ENCODE peak calls at places on chromosomes 1 and 21, in six cellular contexts. O is HFF-Myc, J is astrocyte of the spinal cord, W is PC-3, F is GM10248, U is AG09319. M is an unnamed sample.

GRCh38 chr1:66085600-66085999 is 292.9 kb downstream of the PDE4B start:
- DNase-seq in O (no peak), J (no peak), W (no peak), F (no peak), U (no peak), M (no peak)

GRCh38 chr1:38061883-38062328 is 15.3 kb upstream of the POU3F1 start:
- DNase-seq in O (no peak), J (no peak), W (no peak), F (peak), U (no peak), M (peak)

GRCh38 chr1:221335161-221336101 is 406.5 kb downstream of the DUSP10 start:
- DNase-seq in O (peak), J (peak), W (peak), F (no peak), U (peak), M (no peak)

GRCh38 chr1:78229344-78229743 is 183.6 kb downstream of the GIPC2 start:
- DNase-seq in O (peak), J (peak), W (peak), F (no peak), U (peak), M (no peak)

GRCh38 chr1:206482611-206483010 is 12.3 kb downstream of the IKBKE start:
- DNase-seq in O (no peak), J (no peak), W (no peak), F (no peak), U (no peak), M (no peak)

GRCh38 chr21:46569071-46569470 is 35.8 kb downstream of the S100B start:
- DNase-seq in O (no peak), J (no peak), W (no peak), F (no peak), U (no peak), M (no peak)

GRCh38 chr1:41045740-41046139 is 24.2 kb upstream of the SLFNL1 start:
- DNase-seq in O (no peak), J (peak), W (peak), F (no peak), U (peak), M (no peak)

GRCh38 chr1:9294910-9295636 is 2.4 kb downstream of the SPSB1 start:
- DNase-seq in O (no peak), J (peak), W (peak), F (peak), U (peak), M (peak)

GRCh38 chr1:112509005-112509659 is 367 bp downstream of the WNT2B start:
- DNase-seq in O (no peak), J (no peak), W (no peak), F (no peak), U (no peak), M (peak)

GRCh38 chr1:27658951-27659496 is 13.0 kb downstream of the IFI6 start:
- DNase-seq in O (no peak), J (peak), W (peak), F (peak), U (no peak), M (peak)

GRCh38 chr1:218350909-218351616 is 5.9 kb downstream of the TGFB2 start:
- DNase-seq in O (no peak), J (peak), W (peak), F (no peak), U (no peak), M (no peak)

GRCh38 chr1:233843523-233844204 is 60.8 kb upstream of the SLC35F3 start:
- DNase-seq in O (no peak), J (peak), W (peak), F (no peak), U (no peak), M (no peak)

GRCh38 chr21:36796070-36796469 is 97.2 kb downstream of the SIM2 start:
- DNase-seq in O (no peak), J (no peak), W (no peak), F (no peak), U (no peak), M (no peak)

GRCh38 chr1:118993712-118994049 is 5.5 kb upstream of the TBX15 start:
- DNase-seq in O (no peak), J (no peak), W (no peak), F (no peak), U (no peak), M (no peak)

GRCh38 chr1:235266325-235266724 is 61.7 kb downstream of the ARID4B start:
- DNase-seq in O (no peak), J (peak), W (no peak), F (no peak), U (no peak), M (no peak)

GRCh38 chr21:45323487-45324380 is 36.0 kb upstream of the POFUT2 start:
- DNase-seq in O (no peak), J (no peak), W (no peak), F (no peak), U (no peak), M (no peak)

GRCh38 chr1:14723401-14723800 is 124.9 kb downstream of the KAZN start:
- DNase-seq in O (no peak), J (no peak), W (no peak), F (no peak), U (no peak), M (no peak)

GRCh38 chr21:43767980-43768867 is 7.9 kb downstream of the CSTB start:
- DNase-seq in O (peak), J (peak), W (peak), F (no peak), U (no peak), M (no peak)

GRCh38 chr1:204573563-204573925 is 57.3 kb downstream of the MDM4 start:
- DNase-seq in O (no peak), J (no peak), W (peak), F (no peak), U (no peak), M (no peak)

GRCh38 chr21:22516230-22516629 is 1518.0 kb downstream of the NCAM2 start:
- DNase-seq in O (no peak), J (no peak), W (no peak), F (no peak), U (no peak), M (no peak)

GRCh38 chr1:43315481-43315880 is 14.7 kb downstream of the TIE1 start:
- DNase-seq in O (no peak), J (no peak), W (no peak), F (no peak), U (no peak), M (no peak)

GRCh38 chr1:94236021-94236491 is 1.3 kb downstream of the ARHGAP29 start:
- DNase-seq in O (no peak), J (peak), W (peak), F (no peak), U (no peak), M (no peak)

GRCh38 chr1:94237291-94238226 is at the start of gene ARHGAP29:
- DNase-seq in O (no peak), J (peak), W (peak), F (peak), U (peak), M (peak)

GRCh38 chr1:94235189-94236020 is 2.0 kb downstream of the ARHGAP29 start:
- DNase-seq in O (no peak), J (peak), W (peak), F (no peak), U (no peak), M (no peak)

GRCh38 chr1:94234615-94235014 is 2.8 kb downstream of the ARHGAP29 start:
- DNase-seq in O (no peak), J (no peak), W (no peak), F (no peak), U (no peak), M (no peak)

DNA sequence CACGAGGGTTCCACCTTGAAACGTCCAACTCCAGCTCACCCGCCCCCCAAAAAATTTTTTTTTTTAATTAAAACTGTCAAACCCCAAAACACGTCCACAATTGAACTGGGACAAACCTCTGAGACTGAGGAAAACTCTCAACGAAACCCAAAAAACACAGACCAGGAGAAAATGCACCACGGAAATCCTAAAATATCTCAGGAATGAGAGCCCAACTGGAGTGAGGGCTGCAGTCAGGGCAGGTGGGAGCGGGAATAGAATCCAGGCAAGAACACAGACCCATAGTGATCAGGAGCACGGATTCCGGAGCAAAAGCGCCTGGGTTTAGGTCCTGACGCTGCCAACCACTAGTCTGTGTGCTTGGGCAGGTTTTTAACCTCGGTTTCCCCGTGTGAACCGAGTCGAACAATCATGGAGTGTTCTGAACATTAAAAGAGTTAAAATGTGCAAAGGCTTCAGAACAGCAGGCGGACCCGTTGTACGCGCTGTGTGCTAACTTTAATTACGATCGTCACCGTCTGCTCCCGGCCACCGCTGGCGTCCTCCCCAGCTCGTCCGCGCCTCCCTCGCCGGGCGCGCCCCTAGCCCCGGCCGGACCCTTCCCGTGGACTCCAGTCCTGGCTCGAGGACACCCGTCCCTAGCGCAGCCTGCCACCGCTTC is 624 bp downstream of the ARHGAP29 start:
- DNase-seq in O (no peak), J (peak), W (peak), F (no peak), U (no peak), M (no peak)
- TF ChIP-seq CTCF in O (peak), J (peak), W (peak), F (no peak), U (peak), M (no peak)

DNA sequence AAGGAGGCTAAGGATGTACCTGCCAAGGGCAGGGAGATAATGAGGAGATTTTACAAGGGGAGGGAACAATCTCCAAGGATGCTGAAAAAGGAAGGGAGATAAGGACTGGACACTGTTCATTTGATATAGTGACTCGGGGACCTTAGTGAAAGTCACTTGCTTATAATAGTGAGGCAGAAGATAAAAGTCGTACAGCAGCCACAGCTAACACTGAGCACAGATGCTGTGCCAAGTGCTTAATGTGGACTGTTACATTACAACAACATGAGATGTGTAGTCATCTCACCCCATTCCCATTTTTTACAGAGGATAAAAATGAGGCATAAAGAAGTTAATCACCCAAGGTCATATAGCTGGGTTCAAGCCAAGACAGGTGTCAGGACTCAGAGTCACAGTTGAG is 181.9 kb downstream of the FGGY start:
- DNase-seq in O (no peak), J (no peak), W (no peak), F (no peak), U (no peak), M (no peak)
- TF ChIP-seq CTCF in O (no peak), J (no peak), W (no peak), F (no peak), U (no peak), M (no peak)

GRCh38 chr1:63777286-63777685 is 3.5 kb downstream of the ROR1 start:
- DNase-seq in O (no peak), J (no peak), W (peak), F (no peak), U (no peak), M (no peak)
- TF ChIP-seq CTCF in O (peak), J (no peak), W (peak), F (no peak), U (no peak), M (no peak)

GRCh38 chr21:33308586-33309490 is 15.9 kb upstream of the IFNAR1 start:
- DNase-seq in O (peak), J (peak), W (no peak), F (no peak), U (no peak), M (peak)
- TF ChIP-seq CTCF in O (no peak), J (no peak), W (no peak), F (peak), U (no peak), M (no peak)

DNA sequence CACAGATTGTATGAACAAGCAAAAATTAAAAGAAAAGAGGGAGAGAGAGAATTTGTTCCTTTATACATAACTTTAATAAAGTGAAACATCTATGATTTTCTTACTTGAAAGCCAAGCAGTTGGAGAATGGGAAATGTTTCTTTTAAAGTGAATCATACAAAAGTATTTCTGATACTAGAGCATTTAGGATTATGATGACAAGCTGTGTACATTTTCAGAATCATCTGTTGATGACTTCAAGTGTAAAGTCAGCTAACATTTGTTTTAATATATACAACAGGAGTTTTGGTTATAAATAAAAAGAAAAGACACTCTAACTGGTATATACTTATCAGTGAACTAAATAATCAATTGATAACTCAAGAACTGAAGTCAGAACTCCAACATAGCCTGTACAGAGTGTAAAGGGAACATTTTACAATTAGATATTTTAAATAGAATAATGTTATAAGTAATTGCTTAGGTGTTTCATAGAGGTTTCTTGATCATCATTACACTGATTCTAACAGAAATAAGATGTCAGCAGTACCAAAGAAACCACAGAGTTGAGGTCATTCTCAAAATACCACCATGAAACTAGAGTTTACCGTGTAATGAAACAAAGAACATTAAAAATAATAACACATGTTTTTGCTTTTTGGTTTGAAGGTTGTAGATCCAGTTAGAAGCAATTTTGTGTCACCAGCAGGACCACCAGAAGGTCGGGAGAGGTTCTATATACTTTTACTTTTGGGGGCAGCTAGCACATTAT is 103.4 kb downstream of the COL24A1 start:
- DNase-seq in O (no peak), J (no peak), W (no peak), F (no peak), U (no peak), M (no peak)
- TF ChIP-seq CTCF in O (no peak), J (no peak), W (no peak), F (no peak), U (no peak), M (no peak)

GRCh38 chr1:115229016-115229415 is 109.0 kb downstream of the NGF start:
- DNase-seq in O (no peak), J (no peak), W (peak), F (no peak), U (no peak), M (no peak)

GRCh38 chr1:115224636-115225035 is 113.4 kb downstream of the NGF start:
- DNase-seq in O (no peak), J (no peak), W (no peak), F (no peak), U (no peak), M (no peak)

GRCh38 chr1:115227683-115228082 is 110.4 kb downstream of the NGF start:
- DNase-seq in O (no peak), J (peak), W (no peak), F (no peak), U (no peak), M (no peak)

GRCh38 chr1:115228191-115228590 is 109.9 kb downstream of the NGF start:
- DNase-seq in O (no peak), J (no peak), W (no peak), F (no peak), U (no peak), M (no peak)

DNA sequence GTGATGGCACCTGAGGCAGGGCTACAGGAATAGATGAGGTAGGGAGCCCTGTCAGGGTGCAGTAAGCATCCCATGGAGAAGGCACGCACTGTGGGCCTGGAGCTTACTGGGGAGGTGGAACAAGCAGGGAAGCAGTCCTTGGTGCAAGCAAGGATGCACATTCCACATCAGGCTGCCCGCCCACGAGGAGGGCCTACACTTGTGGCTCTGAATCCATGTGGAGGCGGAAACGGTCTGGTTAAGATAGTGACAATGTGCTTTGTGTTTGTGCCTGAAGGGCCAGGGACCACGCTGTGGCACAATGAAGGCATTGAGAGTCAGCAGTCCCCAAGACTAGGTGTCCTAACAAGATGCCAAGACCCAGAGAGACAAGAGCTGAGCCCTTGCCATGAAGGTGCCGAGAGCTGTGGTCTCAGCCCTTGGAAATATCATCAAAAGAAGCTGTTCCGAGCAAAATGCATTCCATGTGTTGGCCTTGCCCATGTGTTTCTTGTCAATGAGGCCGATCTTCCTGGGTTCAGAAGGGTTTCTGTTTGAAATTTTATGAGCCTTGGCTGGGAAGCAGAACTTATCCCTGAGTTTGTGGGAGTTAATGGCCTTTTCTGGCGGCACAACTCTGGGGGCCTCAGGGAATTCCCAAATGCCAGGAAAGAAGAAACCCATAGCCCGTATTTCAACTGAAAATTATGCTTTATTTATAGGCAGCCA is 111.9 kb downstream of the NGF start:
- DNase-seq in O (peak), J (no peak), W (no peak), F (no peak), U (no peak), M (no peak)
- TF ChIP-seq CTCF in O (no peak), J (no peak), W (no peak), F (no peak), U (no peak), M (no peak)

DNA sequence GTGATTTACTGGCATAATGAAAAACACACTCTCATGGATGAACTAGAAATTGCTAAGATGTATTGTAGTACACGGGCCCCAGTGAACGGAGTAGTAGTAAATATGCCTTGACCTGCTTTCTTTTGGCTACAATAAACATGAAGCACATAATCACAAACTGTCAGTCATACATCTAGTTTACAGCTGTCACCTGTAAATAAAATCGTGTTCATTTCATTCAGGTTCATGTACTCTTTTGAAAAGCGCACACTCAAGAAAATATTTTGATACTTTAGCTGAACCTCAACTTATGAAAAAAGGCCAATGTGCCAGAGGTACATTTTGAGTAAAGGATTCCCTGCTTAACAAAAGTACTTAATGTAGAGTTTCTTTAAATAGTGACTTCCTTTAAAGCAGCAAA is 37.6 kb upstream of the SLC30A10 start:
- DNase-seq in O (no peak), J (no peak), W (no peak), F (no peak), U (no peak), M (no peak)
- TF ChIP-seq CTCF in O (no peak), J (no peak), W (no peak), F (no peak), U (no peak), M (no peak)

GRCh38 chr1:22777658-22778057 is 67.0 kb downstream of the EPHB2 start:
- DNase-seq in O (no peak), J (no peak), W (no peak), F (no peak), U (no peak), M (no peak)
- TF ChIP-seq CTCF in O (no peak), J (no peak), W (no peak), F (no peak), U (no peak), M (no peak)